ENCODE peak calls at places on chromosomes 7 and 10, in eight cellular contexts. F, W, E, S, O, Q, P and H are unnamed samples.

GRCh38 chr10:121870413-121870812 is 57.4 kb downstream of the ATE1 start:
- DNase-seq in F (no peak), W (no peak), E (no peak), S (no peak), O (no peak), Q (no peak), P (no peak), H (no peak)

GRCh38 chr10:123637326-123637880 is 28.8 kb upstream of the GPR26 start:
- DNase-seq in F (no peak), W (peak; percentile 81), E (peak; percentile 70), S (no peak), O (no peak), Q (peak; percentile 59), P (no peak), H (no peak)

GRCh38 chr7:30206466-30206865 is 71.7 kb downstream of the MTURN start:
- DNase-seq in F (no peak), W (peak; percentile 55), E (peak; percentile 66), S (no peak), O (peak; percentile 61), Q (peak; percentile 14), P (no peak), H (peak; percentile 18)

GRCh38 chr10:68989317-68989990 is 851 bp downstream of the KIFBP start:
- DNase-seq in F (no peak), W (peak; percentile 26), E (no peak), S (no peak), O (no peak), Q (no peak), P (no peak), H (no peak)

GRCh38 chr7:142000244-142000643 is 4.6 kb downstream of the MGAM start:
- DNase-seq in F (no peak), W (peak; percentile 38), E (no peak), S (no peak), O (no peak), Q (no peak), P (no peak), H (no peak)

GRCh38 chr10:34656676-34657075 is 158.4 kb downstream of the PARD3 start:
- DNase-seq in F (no peak), W (no peak), E (no peak), S (no peak), O (no peak), Q (no peak), P (no peak), H (no peak)

GRCh38 chr10:72010234-72010992 is 46.2 kb downstream of the CHST3 start:
- DNase-seq in F (no peak), W (no peak), E (no peak), S (no peak), O (no peak), Q (no peak), P (no peak), H (no peak)

GRCh38 chr7:132596588-132596987 is 20.3 kb upstream of the PLXNA4 start:
- DNase-seq in F (no peak), W (no peak), E (no peak), S (no peak), O (no peak), Q (no peak), P (no peak), H (no peak)

GRCh38 chr10:51321968-51322367 is 247.7 kb downstream of the PRKG1 start:
- DNase-seq in F (no peak), W (peak; percentile 20), E (no peak), S (no peak), O (no peak), Q (peak; percentile 58), P (no peak), H (no peak)

GRCh38 chr7:152336754-152337368 is 98.9 kb downstream of the KMT2C start:
- DNase-seq in F (no peak), W (peak; percentile 49), E (peak; percentile 72), S (no peak), O (no peak), Q (no peak), P (peak; percentile 10), H (peak; percentile 13)

GRCh38 chr10:102437515-102437914 is 5.1 kb upstream of the CUEDC2 start:
- DNase-seq in F (no peak), W (no peak), E (no peak), S (no peak), O (no peak), Q (no peak), P (no peak), H (no peak)

GRCh38 chr10:95391570-95392249 is 100.9 kb upstream of the PDLIM1 start:
- DNase-seq in F (peak; percentile 64), W (peak; percentile 21), E (no peak), S (no peak), O (no peak), Q (peak; percentile 6), P (no peak), H (peak; percentile 55)

GRCh38 chr10:24262929-24263653 is 54.2 kb downstream of the KIAA1217 start:
- DNase-seq in F (no peak), W (no peak), E (no peak), S (no peak), O (no peak), Q (no peak), P (no peak), H (no peak)

GRCh38 chr10:56091872-56092271 is 269.2 kb downstream of the ZWINT start:
- DNase-seq in F (no peak), W (no peak), E (no peak), S (no peak), O (no peak), Q (no peak), P (no peak), H (no peak)

GRCh38 chr7:79414910-79415309 is 38.6 kb downstream of the MAGI2 start:
- DNase-seq in F (no peak), W (no peak), E (no peak), S (no peak), O (no peak), Q (no peak), P (no peak), H (no peak)

GRCh38 chr10:101779544-101780186 is 3.6 kb downstream of the NPM3 start:
- DNase-seq in F (peak; percentile 93), W (peak; percentile 68), E (no peak), S (peak; percentile 76), O (no peak), Q (no peak), P (peak; percentile 88), H (peak; percentile 12)

GRCh38 chr7:78296036-78296435 is 497.5 kb downstream of the PHTF2 start:
- DNase-seq in F (no peak), W (peak; percentile 36), E (no peak), S (no peak), O (no peak), Q (no peak), P (no peak), H (no peak)

GRCh38 chr10:46550795-46551700 is 5.4 kb downstream of the GPRIN2 start:
- DNase-seq in F (peak; percentile 41), W (no peak), E (no peak), S (no peak), O (no peak), Q (no peak), P (peak; percentile 6), H (no peak)

GRCh38 chr10:97718659-97719142 is 5.2 kb downstream of the MARVELD1 start:
- DNase-seq in F (no peak), W (no peak), E (no peak), S (no peak), O (no peak), Q (no peak), P (peak; percentile 94), H (no peak)

GRCh38 chr10:132836832-132837540 is 51.0 kb upstream of the NKX6-2 start:
- DNase-seq in F (peak; percentile 71), W (peak; percentile 15), E (no peak), S (peak; percentile 18), O (no peak), Q (peak; percentile 3), P (no peak), H (no peak)

GRCh38 chr10:12051241-12051640 is 8.6 kb upstream of the UPF2 start:
- DNase-seq in F (no peak), W (no peak), E (no peak), S (no peak), O (no peak), Q (no peak), P (no peak), H (no peak)

GRCh38 chr10:60565492-60565891 is 175.8 kb upstream of the ANK3 start:
- DNase-seq in F (no peak), W (no peak), E (no peak), S (no peak), O (no peak), Q (no peak), P (no peak), H (no peak)

GRCh38 chr10:130200156-130201042 is 64.2 kb downstream of the GLRX3 start:
- DNase-seq in F (no peak), W (no peak), E (no peak), S (no peak), O (no peak), Q (no peak), P (no peak), H (no peak)

GRCh38 chr10:79200346-79200745 is 131.6 kb downstream of the ZMIZ1 start:
- DNase-seq in F (no peak), W (no peak), E (no peak), S (no peak), O (no peak), Q (no peak), P (no peak), H (no peak)

GRCh38 chr7:139731802-139732470 is 45.9 kb downstream of the HIPK2 start:
- DNase-seq in F (no peak), W (peak; percentile 92), E (peak; percentile 63), S (no peak), O (peak; percentile 91), Q (peak; percentile 70), P (peak; percentile 89), H (peak; percentile 66)

GRCh38 chr10:19048479-19048878 is at the start of gene MALRD1:
- DNase-seq in F (no peak), W (no peak), E (no peak), S (no peak), O (no peak), Q (no peak), P (no peak), H (no peak)

GRCh38 chr7:38224392-38224791 is 46.3 kb downstream of the STARD3NL start:
- DNase-seq in F (no peak), W (no peak), E (no peak), S (no peak), O (no peak), Q (no peak), P (no peak), H (no peak)

GRCh38 chr10:33803248-33803647 is 468.8 kb upstream of the NRP1 start:
- DNase-seq in F (no peak), W (peak; percentile 59), E (no peak), S (no peak), O (peak; percentile 39), Q (peak; percentile 17), P (no peak), H (no peak)

GRCh38 chr7:264541-265191 is 25.3 kb upstream of the FOXL3 start:
- DNase-seq in F (no peak), W (no peak), E (no peak), S (no peak), O (no peak), Q (no peak), P (peak; percentile 75), H (no peak)

GRCh38 chr7:138519061-138519798 is 59.2 kb downstream of the TRIM24 start:
- DNase-seq in F (no peak), W (no peak), E (no peak), S (no peak), O (no peak), Q (no peak), P (no peak), H (no peak)

GRCh38 chr7:74230446-74231231 is 20.8 kb downstream of the LAT2 start:
- DNase-seq in F (no peak), W (no peak), E (no peak), S (no peak), O (no peak), Q (no peak), P (no peak), H (no peak)

GRCh38 chr10:33005322-33006282 is 47.6 kb upstream of the ITGB1 start:
- DNase-seq in F (peak; percentile 80), W (peak; percentile 97), E (peak; percentile 100), S (no peak), O (peak; percentile 96), Q (peak; percentile 96), P (peak; percentile 82), H (peak; percentile 85)

GRCh38 chr7:27133409-27134157 is 3.0 kb upstream of the HOXA4 start:
- DNase-seq in F (peak; percentile 23), W (no peak), E (no peak), S (no peak), O (no peak), Q (no peak), P (peak; percentile 47), H (no peak)

GRCh38 chr7:143245123-143245522 is 18.1 kb upstream of the GSTK1 start:
- DNase-seq in F (no peak), W (peak; percentile 56), E (peak; percentile 41), S (no peak), O (no peak), Q (no peak), P (no peak), H (no peak)